ENCODE peak calls at places on chromosomes 7 and 10, in five cellular contexts. Q, X, C, W and O are unnamed samples.

GRCh38 chr10:26721561-26721960 is 24.1 kb downstream of the PDSS1 start:
- DNase-seq in X (no peak), W (no peak), Q (no peak), C (no peak), O (no peak)

GRCh38 chr7:22361320-22361719 is 4.4 kb upstream of the RAPGEF5 start:
- DNase-seq in W (no peak), Q (no peak), X (no peak), C (no peak), O (no peak)

GRCh38 chr10:92121686-92122492 is 169.0 kb downstream of the CPEB3 start:
- DNase-seq in Q (no peak), X (no peak), W (no peak), C (peak), O (no peak)

GRCh38 chr7:42605381-42605780 is 306.5 kb downstream of the C7orf25 start:
- DNase-seq in Q (no peak), X (no peak), C (no peak), W (no peak), O (no peak)

GRCh38 chr10:4710858-4711257 is 115.1 kb upstream of the AKR1E2 start:
- DNase-seq in X (no peak), W (no peak), C (no peak), Q (no peak), O (no peak)

GRCh38 chr10:96442017-96442643 is 71.6 kb downstream of the TLL2 start:
- DNase-seq in X (no peak), Q (no peak), W (no peak), C (no peak), O (no peak)

GRCh38 chr7:44320141-44320540 is 5.3 kb downstream of the CAMK2B start:
- DNase-seq in X (no peak), C (no peak), Q (no peak), W (no peak), O (no peak)

GRCh38 chr7:73879977-73880681 is 19.2 kb downstream of the TMEM270 start:
- DNase-seq in Q (no peak), C (peak), X (peak), W (no peak), O (no peak)

GRCh38 chr10:17386616-17387075 is 67.7 kb downstream of the ST8SIA6 start:
- DNase-seq in C (no peak), Q (peak), W (no peak), X (no peak), O (no peak)

GRCh38 chr7:134562136-134562535 is 13.2 kb downstream of the AKR1B15 start:
- DNase-seq in W (no peak), C (no peak), Q (no peak), X (no peak), O (no peak)

GRCh38 chr7:24978837-24979469 is 1.0 kb downstream of the OSBPL3 start:
- DNase-seq in C (no peak), W (no peak), Q (no peak), X (no peak), O (no peak)

GRCh38 chr10:1724921-1725320 is 12.4 kb downstream of the ADARB2 start:
- DNase-seq in Q (no peak), W (no peak), C (no peak), X (no peak), O (no peak)

GRCh38 chr7:153385502-153385901 is 626.0 kb downstream of the ACTR3B start:
- DNase-seq in W (no peak), Q (no peak), C (no peak), X (no peak), O (no peak)

GRCh38 chr10:33571616-33572015 is 237.1 kb upstream of the NRP1 start:
- DNase-seq in W (no peak), X (no peak), Q (no peak), C (no peak), O (no peak)

GRCh38 chr7:83861876-83862275 is 212.9 kb upstream of the SEMA3E start:
- DNase-seq in W (no peak), Q (no peak), X (no peak), C (no peak), O (no peak)

GRCh38 chr7:18700147-18700546 is 204.6 kb downstream of the HDAC9 start:
- DNase-seq in X (no peak), W (no peak), C (no peak), Q (no peak), O (no peak)

GRCh38 chr10:71474702-71475242 is 78.1 kb downstream of the CDH23 start:
- DNase-seq in W (no peak), C (no peak), X (no peak), Q (no peak), O (no peak)

GRCh38 chr10:71696635-71697326 is 22.8 kb downstream of the C10orf105 start:
- DNase-seq in Q (peak), X (peak), W (no peak), C (peak), O (peak)

GRCh38 chr10:60044221-60044620 is 137.9 kb upstream of the CCDC6 start:
- DNase-seq in W (no peak), C (no peak), X (no peak), Q (no peak), O (no peak)
- TF ChIP-seq FOXM1 in W (no peak), C (no peak), X (no peak), Q (no peak), O (no peak)

DNA sequence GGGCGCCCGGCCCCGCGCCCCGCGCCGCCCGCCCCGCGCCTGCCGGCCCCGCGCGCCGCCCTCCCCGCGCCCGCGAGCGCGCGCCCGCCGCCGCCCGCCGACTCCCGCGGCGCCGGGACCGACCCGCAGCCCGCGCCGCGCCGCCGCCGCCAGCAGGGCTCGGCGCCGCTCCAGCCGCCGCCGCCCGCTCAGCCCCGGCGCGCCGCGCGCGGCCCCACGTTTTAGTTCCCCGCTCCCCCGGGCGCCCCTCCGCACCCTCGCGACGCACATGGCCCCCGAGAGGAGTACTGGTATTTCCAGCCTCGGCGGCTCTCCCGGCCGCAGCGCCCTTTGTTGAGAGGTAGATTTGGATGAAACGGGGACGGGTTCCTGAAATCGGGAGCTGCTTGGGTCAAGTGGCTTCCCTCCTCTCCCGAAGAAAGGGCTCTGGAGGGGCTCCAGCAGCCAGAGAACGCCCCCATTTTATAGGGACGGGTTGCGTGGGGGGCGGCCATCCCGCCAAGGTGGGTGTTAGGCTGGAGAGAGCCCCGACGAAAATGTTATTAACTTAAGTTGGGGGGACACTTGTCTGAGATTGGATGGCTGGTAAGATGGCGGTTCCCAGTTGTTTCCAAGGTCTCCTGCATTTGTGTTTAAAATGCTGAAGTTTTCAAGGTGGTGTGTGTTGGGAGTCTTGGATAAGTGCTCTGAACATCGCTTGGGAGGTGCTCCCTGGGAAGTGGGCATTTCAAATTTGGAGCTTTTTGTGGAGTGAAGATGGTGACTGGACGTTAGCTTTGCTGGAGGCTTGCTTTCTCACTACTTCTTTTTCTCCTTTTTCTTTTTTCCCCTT is 1.1 kb downstream of the BMI1 start:
- DNase-seq in C (no peak), W (no peak), X (peak), Q (peak), O (peak)
- TF ChIP-seq FOXM1 in C (no peak), W (no peak), X (no peak), Q (no peak), O (no peak)

GRCh38 chr7:51029131-51029530 is 246.4 kb upstream of the GRB10 start:
- DNase-seq in X (no peak), W (no peak), Q (no peak), C (no peak), O (no peak)

GRCh38 chr7:51028128-51028830 is 245.6 kb upstream of the GRB10 start:
- DNase-seq in X (no peak), Q (no peak), W (no peak), C (no peak), O (no peak)

GRCh38 chr7:51027256-51028127 is 244.8 kb upstream of the GRB10 start:
- DNase-seq in C (no peak), X (no peak), Q (no peak), W (no peak), O (no peak)

GRCh38 chr7:51031216-51031615 is 248.5 kb upstream of the GRB10 start:
- DNase-seq in X (no peak), C (no peak), Q (no peak), W (no peak), O (no peak)

DNA sequence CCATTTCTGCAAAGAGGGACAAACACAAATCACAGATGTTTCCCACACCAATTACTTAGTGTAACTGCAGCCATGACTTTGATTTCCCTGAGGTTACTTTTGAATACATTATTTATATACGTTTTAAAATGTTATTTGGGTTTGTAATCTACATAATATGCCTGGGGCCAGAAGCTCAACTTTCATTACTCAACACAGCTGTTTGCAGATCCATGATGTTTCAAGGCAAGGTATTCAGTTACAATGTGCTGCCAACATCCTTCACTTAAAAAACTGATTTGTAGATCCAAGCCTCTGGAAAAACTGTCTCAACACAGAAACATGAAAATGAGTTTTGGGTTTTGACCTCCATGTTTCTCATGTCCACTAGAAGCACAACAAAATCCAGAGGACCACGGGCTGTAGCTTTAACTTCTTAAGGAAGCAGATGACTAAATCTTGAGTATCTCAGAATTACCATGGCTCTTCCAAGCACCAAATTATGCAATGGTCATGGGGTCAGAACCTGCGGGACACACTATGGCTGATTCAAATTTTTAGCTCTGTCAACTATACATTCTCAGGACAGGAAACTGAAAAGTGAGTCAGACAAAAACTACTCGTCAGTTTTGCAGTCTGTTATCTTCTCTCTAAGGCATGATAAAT is 247.0 kb upstream of the GRB10 start:
- DNase-seq in X (no peak), Q (no peak), C (no peak), W (no peak), O (no peak)
- TF ChIP-seq FOXM1 in X (no peak), Q (no peak), C (no peak), W (no peak), O (no peak)

GRCh38 chr10:77799352-77799751 is 127.2 kb downstream of the DLG5 start:
- DNase-seq in X (no peak), W (no peak), Q (no peak), C (no peak), O (no peak)

GRCh38 chr10:77800738-77801266 is 125.8 kb downstream of the DLG5 start:
- DNase-seq in Q (no peak), W (no peak), C (no peak), X (no peak), O (no peak)

GRCh38 chr10:77804371-77804770 is 122.2 kb downstream of the DLG5 start:
- DNase-seq in W (no peak), C (no peak), X (no peak), Q (no peak), O (no peak)

GRCh38 chr10:77800320-77800719 is 126.2 kb downstream of the DLG5 start:
- DNase-seq in W (no peak), Q (no peak), C (no peak), X (no peak), O (no peak)

DNA sequence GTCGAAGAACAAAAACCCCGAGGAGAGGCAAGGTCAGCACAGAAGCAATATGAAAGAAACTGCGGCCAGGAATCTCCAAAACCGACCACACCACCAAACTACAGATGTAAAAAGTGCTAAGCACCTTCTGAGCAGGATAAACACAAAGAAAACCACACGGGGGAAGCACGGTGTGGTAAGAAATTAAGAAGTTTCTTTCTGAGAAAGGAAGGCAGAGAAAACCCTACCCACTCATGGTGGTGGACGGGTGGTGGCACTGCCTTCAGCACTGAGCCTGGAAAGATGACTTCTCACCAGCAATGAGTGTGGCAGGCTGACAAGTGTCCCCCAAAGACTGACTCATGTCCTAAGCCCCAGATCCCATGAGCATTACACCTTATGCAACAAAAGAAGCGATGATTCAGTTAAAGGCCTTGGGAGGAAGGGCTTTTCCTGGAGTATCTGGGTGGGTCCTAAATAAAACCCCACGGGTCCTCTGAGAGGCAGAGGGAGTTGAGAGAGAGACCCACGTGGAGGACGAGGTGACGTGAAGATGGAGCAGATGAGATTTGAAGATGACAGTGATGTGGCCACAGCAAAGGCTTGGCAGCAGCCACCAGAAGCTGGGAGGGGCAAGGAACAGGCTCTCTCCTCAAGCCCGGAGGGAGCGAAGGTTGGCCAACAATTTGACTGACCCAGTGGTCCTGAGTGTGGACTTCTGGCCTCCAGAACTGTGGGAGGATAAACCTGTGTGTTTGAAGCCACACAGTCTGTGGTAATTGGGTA is 124.9 kb downstream of the DLG5 start:
- DNase-seq in X (no peak), W (peak), C (no peak), Q (no peak), O (no peak)
- TF ChIP-seq FOXM1 in X (no peak), W (no peak), C (no peak), Q (no peak), O (no peak)

GRCh38 chr7:70492641-70493040 is 639.3 kb upstream of the GALNT17 start:
- DNase-seq in Q (no peak), C (no peak), W (no peak), X (peak), O (no peak)
- TF ChIP-seq FOXM1 in Q (no peak), C (no peak), W (no peak), X (no peak), O (no peak)

GRCh38 chr10:24790599-24790998 is 66.9 kb upstream of the ARHGAP21 start:
- DNase-seq in X (no peak), C (no peak), Q (no peak), W (no peak), O (no peak)

GRCh38 chr10:24791129-24791733 is 67.5 kb upstream of the ARHGAP21 start:
- DNase-seq in X (no peak), Q (no peak), W (no peak), C (no peak), O (no peak)

GRCh38 chr10:24790073-24790472 is 66.4 kb upstream of the ARHGAP21 start:
- DNase-seq in C (no peak), X (no peak), Q (no peak), W (no peak), O (no peak)

DNA sequence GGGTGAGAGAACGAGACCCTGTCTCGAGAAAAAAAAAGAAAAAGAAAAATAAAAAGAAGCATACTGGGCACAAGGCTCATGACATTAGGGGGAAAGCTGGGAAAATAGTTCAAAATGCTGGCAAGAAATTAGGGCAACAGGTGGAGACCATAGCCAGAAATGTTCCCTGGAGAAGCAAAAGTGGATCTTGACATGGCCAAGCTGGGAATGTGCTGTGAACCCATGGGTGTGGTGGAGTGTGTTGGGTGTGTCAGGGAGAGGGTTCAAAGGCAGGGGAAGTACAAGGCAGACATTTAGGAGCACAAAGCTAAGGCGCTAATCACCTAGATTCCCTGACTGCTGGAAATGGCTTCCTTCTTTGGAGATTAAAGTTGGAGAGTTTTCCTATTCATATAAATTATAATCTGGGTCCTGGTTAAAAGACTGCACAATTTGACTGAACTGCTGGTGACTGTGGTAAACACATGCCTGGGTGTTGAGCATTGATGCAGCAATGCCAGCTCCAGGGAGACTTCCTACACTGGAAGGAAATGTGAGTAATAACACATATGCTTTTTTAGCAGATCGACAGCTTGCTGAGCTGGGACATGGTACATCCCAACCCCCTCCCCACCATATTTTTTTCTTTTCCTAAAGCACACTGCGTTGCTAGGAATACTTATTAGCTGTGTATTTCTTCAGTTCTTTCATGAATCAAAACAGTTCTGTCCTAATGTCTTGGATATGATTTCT is 70.1 kb upstream of the ARHGAP21 start:
- DNase-seq in X (no peak), W (no peak), Q (no peak), C (no peak), O (no peak)
- TF ChIP-seq FOXM1 in X (no peak), W (no peak), Q (no peak), C (no peak), O (no peak)

DNA sequence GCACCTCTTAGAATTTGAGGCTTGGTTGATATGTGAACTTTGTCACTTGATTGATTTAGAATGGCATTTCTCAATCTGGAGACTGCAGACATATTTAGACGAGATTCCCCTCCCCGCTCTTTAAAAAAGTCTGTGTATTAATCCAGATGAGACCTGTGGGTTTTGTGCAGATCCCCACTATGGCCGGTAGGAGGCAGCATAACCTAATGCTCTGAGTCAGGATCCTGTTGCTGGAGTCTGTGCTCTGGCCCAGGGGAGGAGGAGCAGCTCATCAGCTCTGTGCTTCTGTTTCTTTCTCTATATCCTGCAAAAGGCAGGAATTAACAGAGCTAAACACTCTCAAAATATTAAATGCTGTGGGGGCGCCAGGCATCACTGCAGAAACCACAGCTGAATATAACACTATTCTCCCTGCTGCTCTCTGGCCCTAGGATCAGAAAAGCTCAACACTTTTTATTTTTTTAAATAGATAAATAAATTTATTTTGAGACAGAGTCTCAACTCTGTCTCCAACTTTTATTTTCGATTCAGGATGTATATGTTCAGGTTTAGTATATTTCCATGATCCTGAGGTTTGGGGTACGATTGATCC is 23.9 kb upstream of the SEPHS1 start:
- DNase-seq in X (peak), Q (peak), W (no peak), C (peak), O (peak)
- TF ChIP-seq FOXM1 in X (no peak), Q (no peak), W (no peak), C (no peak), O (no peak)

GRCh38 chr7:157557263-157557662 is 220.5 kb downstream of the DNAJB6 start:
- DNase-seq in Q (no peak), W (no peak), C (no peak), X (no peak), O (no peak)
- TF ChIP-seq FOXM1 in Q (no peak), W (no peak), C (no peak), X (no peak), O (no peak)

DNA sequence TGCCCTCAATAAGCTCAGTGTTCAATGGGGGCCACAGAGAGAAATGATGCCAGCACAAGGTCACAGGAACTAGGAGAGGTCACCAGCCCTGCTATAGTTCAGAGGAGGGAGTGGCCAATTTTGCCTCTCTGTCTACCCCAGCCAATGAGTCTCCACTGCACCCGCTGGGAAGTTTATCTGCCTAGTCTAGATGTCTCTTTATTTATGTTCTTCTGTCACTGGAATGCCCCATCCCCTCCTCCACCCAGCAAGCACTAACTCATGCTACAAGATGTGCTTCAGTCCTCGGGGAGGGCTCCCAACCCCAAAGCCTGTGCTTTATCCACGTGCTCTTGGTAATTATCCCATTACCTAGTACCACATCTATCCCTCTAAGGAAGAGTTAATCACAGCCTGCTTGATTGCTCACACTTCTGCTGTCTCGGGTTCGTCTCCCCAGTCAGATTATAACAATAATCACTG is 4.1 kb downstream of the HIP1 start:
- DNase-seq in C (peak), W (no peak), Q (peak), X (no peak), O (no peak)
- TF ChIP-seq FOXM1 in C (no peak), W (no peak), Q (no peak), X (no peak), O (no peak)